ENCODE peak calls at places on chromosomes 13 and 19, in four cellular contexts. G, D, T and Y are unnamed samples.

GRCh38 chr19:1424182-1424955 is 13.8 kb upstream of the RPS15 start:
- DNase-seq in G (no peak), D (no peak), T (no peak), Y (no peak)

GRCh38 chr13:27035892-27036235 is 135.7 kb downstream of the USP12 start:
- DNase-seq in G (no peak), D (no peak), T (no peak), Y (no peak)

GRCh38 chr13:78182813-78183212 is 264.2 kb upstream of the EDNRB start:
- DNase-seq in G (no peak), D (no peak), T (no peak), Y (no peak)

GRCh38 chr19:35757231-35757748 is 461 bp upstream of the HSPB6 start:
- DNase-seq in G (no peak), D (no peak), T (no peak), Y (peak)

GRCh38 chr13:60164490-60164889 is 762 bp upstream of the DIAPH3 start:
- DNase-seq in G (no peak), D (no peak), T (no peak), Y (no peak)

GRCh38 chr13:28611654-28612131 is 47.2 kb upstream of the POMP start:
- DNase-seq in G (no peak), D (peak), T (no peak), Y (no peak)

GRCh38 chr19:995051-995827 is 5.0 kb upstream of the GRIN3B start:
- DNase-seq in G (no peak), D (no peak), T (no peak), Y (no peak)

GRCh38 chr13:65461590-65461989 is 1768.5 kb downstream of the PCDH9 start:
- DNase-seq in G (no peak), D (no peak), T (peak), Y (no peak)

GRCh38 chr19:48511800-48512503 is at the start of gene LMTK3:
- DNase-seq in G (no peak), D (peak), T (no peak), Y (peak)

GRCh38 chr13:101514695-101515275 is 62.3 kb downstream of the ITGBL1 start:
- DNase-seq in G (peak), D (peak), T (peak), Y (peak)

GRCh38 chr13:106034201-106034600 is 501.3 kb downstream of the EFNB2 start:
- DNase-seq in G (no peak), D (no peak), T (no peak), Y (no peak)

GRCh38 chr13:49936943-49937273 is 768 bp upstream of the SPRYD7 start:
- DNase-seq in G (no peak), D (no peak), T (no peak), Y (no peak)

GRCh38 chr13:93559718-93560117 is 333.1 kb downstream of the GPC6 start:
- DNase-seq in G (no peak), D (no peak), T (no peak), Y (peak)

GRCh38 chr19:42123765-42124164 is 8.5 kb downstream of the POU2F2 start:
- DNase-seq in G (no peak), D (no peak), T (no peak), Y (no peak)

GRCh38 chr19:18495204-18495911 is 26.5 kb downstream of the ELL start:
- DNase-seq in G (no peak), D (no peak), T (no peak), Y (no peak)